ENCODE peak calls at places on chromosomes 1 and 21, in eight cellular contexts. One of them, this sample, is unnamed.
A peak's percentile ranks its signal among the peaks of the same experiment; 100 is the strongest.

GRCh38 chr21:41189147-41189538 is 21.2 kb downstream of the BACE2 start:
- DNase-seq in activated naive CD8-positive, alpha-beta T cell treated with anti-CD3 and anti-CD28 coated beads, Interleukin-2, amount 50 U/mL, for 24 hours: no peak
- DNase-seq in midbrain: no peak
- DNase-seq in NCI-H1436: no peak
- DNase-seq in CD4-positive, alpha-beta T cell: no peak
- DNase-seq in EL: no peak
- DNase-seq in natural killer cell: no peak
- DNase-seq in stimulated activated CD4-positive, alpha-beta T cell treated with anti-CD3 and anti-CD28 coated beads, TNF-alpha, amount 100 ng/mL, for 48 hours: no peak
- DNase-seq in this sample: no peak

GRCh38 chr1:33167650-33168447 is 14.0 kb downstream of the TRIM62 start:
- DNase-seq in activated naive CD8-positive, alpha-beta T cell treated with anti-CD3 and anti-CD28 coated beads, Interleukin-2, amount 50 U/mL, for 24 hours: no peak
- DNase-seq in NCI-H1436: no peak
- DNase-seq in CD4-positive, alpha-beta T cell: no peak
- DNase-seq in stimulated activated CD4-positive, alpha-beta T cell treated with anti-CD3 and anti-CD28 coated beads, TNF-alpha, amount 100 ng/mL, for 48 hours: no peak
- DNase-seq in natural killer cell: no peak
- DNase-seq in midbrain: no peak
- DNase-seq in EL: peak; percentile 51
- DNase-seq in this sample: no peak

GRCh38 chr1:11648039-11648438 is 6.2 kb downstream of the FBXO2 start:
- DNase-seq in natural killer cell: no peak
- DNase-seq in midbrain: peak; percentile 93
- DNase-seq in NCI-H1436: no peak
- DNase-seq in EL: no peak
- DNase-seq in CD4-positive, alpha-beta T cell: no peak
- DNase-seq in activated naive CD8-positive, alpha-beta T cell treated with anti-CD3 and anti-CD28 coated beads, Interleukin-2, amount 50 U/mL, for 24 hours: no peak
- DNase-seq in stimulated activated CD4-positive, alpha-beta T cell treated with anti-CD3 and anti-CD28 coated beads, TNF-alpha, amount 100 ng/mL, for 48 hours: no peak
- DNase-seq in this sample: no peak

GRCh38 chr1:101178688-101179491 is 57.9 kb upstream of the S1PR1 start:
- DNase-seq in EL: no peak
- DNase-seq in natural killer cell: no peak
- DNase-seq in midbrain: no peak
- DNase-seq in CD4-positive, alpha-beta T cell: no peak
- DNase-seq in activated naive CD8-positive, alpha-beta T cell treated with anti-CD3 and anti-CD28 coated beads, Interleukin-2, amount 50 U/mL, for 24 hours: no peak
- DNase-seq in stimulated activated CD4-positive, alpha-beta T cell treated with anti-CD3 and anti-CD28 coated beads, TNF-alpha, amount 100 ng/mL, for 48 hours: peak; percentile 41
- DNase-seq in NCI-H1436: no peak
- DNase-seq in this sample: no peak

GRCh38 chr1:204633665-204634064 is 51.9 kb downstream of the LRRN2 start:
- DNase-seq in EL: no peak
- DNase-seq in NCI-H1436: no peak
- DNase-seq in activated naive CD8-positive, alpha-beta T cell treated with anti-CD3 and anti-CD28 coated beads, Interleukin-2, amount 50 U/mL, for 24 hours: no peak
- DNase-seq in stimulated activated CD4-positive, alpha-beta T cell treated with anti-CD3 and anti-CD28 coated beads, TNF-alpha, amount 100 ng/mL, for 48 hours: no peak
- DNase-seq in natural killer cell: no peak
- DNase-seq in CD4-positive, alpha-beta T cell: no peak
- DNase-seq in midbrain: peak; percentile 14
- DNase-seq in this sample: no peak

GRCh38 chr1:50873458-50874187 is 86.4 kb downstream of the FAF1 start:
- DNase-seq in stimulated activated CD4-positive, alpha-beta T cell treated with anti-CD3 and anti-CD28 coated beads, TNF-alpha, amount 100 ng/mL, for 48 hours: peak; percentile 27
- DNase-seq in EL: peak; percentile 51
- DNase-seq in midbrain: peak; percentile 13
- DNase-seq in natural killer cell: peak; percentile 37
- DNase-seq in NCI-H1436: peak; percentile 6
- DNase-seq in activated naive CD8-positive, alpha-beta T cell treated with anti-CD3 and anti-CD28 coated beads, Interleukin-2, amount 50 U/mL, for 24 hours: peak; percentile 70
- DNase-seq in CD4-positive, alpha-beta T cell: peak; percentile 59
- DNase-seq in this sample: peak; percentile 74

GRCh38 chr1:201042663-201043461 is 19.3 kb upstream of the KIF21B start:
- DNase-seq in EL: peak; percentile 63
- DNase-seq in stimulated activated CD4-positive, alpha-beta T cell treated with anti-CD3 and anti-CD28 coated beads, TNF-alpha, amount 100 ng/mL, for 48 hours: no peak
- DNase-seq in CD4-positive, alpha-beta T cell: peak; percentile 66
- DNase-seq in activated naive CD8-positive, alpha-beta T cell treated with anti-CD3 and anti-CD28 coated beads, Interleukin-2, amount 50 U/mL, for 24 hours: peak; percentile 67
- DNase-seq in midbrain: peak; percentile 86
- DNase-seq in natural killer cell: peak; percentile 57
- DNase-seq in NCI-H1436: peak; percentile 81
- DNase-seq in this sample: peak; percentile 73

GRCh38 chr1:163071381-163072255 is 2.5 kb downstream of the RGS4 start:
- DNase-seq in CD4-positive, alpha-beta T cell: peak; percentile 19
- DNase-seq in EL: peak; percentile 90
- DNase-seq in stimulated activated CD4-positive, alpha-beta T cell treated with anti-CD3 and anti-CD28 coated beads, TNF-alpha, amount 100 ng/mL, for 48 hours: peak; percentile 22
- DNase-seq in midbrain: peak; percentile 2
- DNase-seq in natural killer cell: no peak
- DNase-seq in activated naive CD8-positive, alpha-beta T cell treated with anti-CD3 and anti-CD28 coated beads, Interleukin-2, amount 50 U/mL, for 24 hours: peak; percentile 38
- DNase-seq in NCI-H1436: peak; percentile 72
- DNase-seq in this sample: peak; percentile 88

GRCh38 chr1:242240691-242241090 is 241.8 kb upstream of the MAP1LC3C start:
- DNase-seq in midbrain: no peak
- DNase-seq in NCI-H1436: no peak
- DNase-seq in stimulated activated CD4-positive, alpha-beta T cell treated with anti-CD3 and anti-CD28 coated beads, TNF-alpha, amount 100 ng/mL, for 48 hours: no peak
- DNase-seq in CD4-positive, alpha-beta T cell: no peak
- DNase-seq in EL: no peak
- DNase-seq in activated naive CD8-positive, alpha-beta T cell treated with anti-CD3 and anti-CD28 coated beads, Interleukin-2, amount 50 U/mL, for 24 hours: no peak
- DNase-seq in natural killer cell: no peak
- DNase-seq in this sample: no peak

GRCh38 chr1:18652791-18653190 is 22.1 kb downstream of the PAX7 start:
- DNase-seq in activated naive CD8-positive, alpha-beta T cell treated with anti-CD3 and anti-CD28 coated beads, Interleukin-2, amount 50 U/mL, for 24 hours: no peak
- DNase-seq in natural killer cell: no peak
- DNase-seq in NCI-H1436: no peak
- DNase-seq in EL: no peak
- DNase-seq in CD4-positive, alpha-beta T cell: no peak
- DNase-seq in midbrain: no peak
- DNase-seq in stimulated activated CD4-positive, alpha-beta T cell treated with anti-CD3 and anti-CD28 coated beads, TNF-alpha, amount 100 ng/mL, for 48 hours: no peak
- DNase-seq in this sample: no peak

GRCh38 chr1:23984417-23985186 is 4.5 kb upstream of the SRSF10 start:
- DNase-seq in CD4-positive, alpha-beta T cell: no peak
- DNase-seq in natural killer cell: no peak
- DNase-seq in activated naive CD8-positive, alpha-beta T cell treated with anti-CD3 and anti-CD28 coated beads, Interleukin-2, amount 50 U/mL, for 24 hours: no peak
- DNase-seq in stimulated activated CD4-positive, alpha-beta T cell treated with anti-CD3 and anti-CD28 coated beads, TNF-alpha, amount 100 ng/mL, for 48 hours: no peak
- DNase-seq in midbrain: no peak
- DNase-seq in EL: peak; percentile 65
- DNase-seq in NCI-H1436: no peak
- DNase-seq in this sample: peak; percentile 87

GRCh38 chr21:43306911-43307676 is 119.8 kb downstream of the SIK1 start:
- DNase-seq in stimulated activated CD4-positive, alpha-beta T cell treated with anti-CD3 and anti-CD28 coated beads, TNF-alpha, amount 100 ng/mL, for 48 hours: no peak
- DNase-seq in EL: peak; percentile 82
- DNase-seq in midbrain: no peak
- DNase-seq in CD4-positive, alpha-beta T cell: no peak
- DNase-seq in natural killer cell: no peak
- DNase-seq in NCI-H1436: peak; percentile 57
- DNase-seq in activated naive CD8-positive, alpha-beta T cell treated with anti-CD3 and anti-CD28 coated beads, Interleukin-2, amount 50 U/mL, for 24 hours: peak; percentile 32
- DNase-seq in this sample: no peak

GRCh38 chr1:75725256-75725655 is 747 bp downstream of the ACADM start:
- DNase-seq in NCI-H1436: no peak
- DNase-seq in midbrain: peak; percentile 46
- DNase-seq in stimulated activated CD4-positive, alpha-beta T cell treated with anti-CD3 and anti-CD28 coated beads, TNF-alpha, amount 100 ng/mL, for 48 hours: no peak
- DNase-seq in activated naive CD8-positive, alpha-beta T cell treated with anti-CD3 and anti-CD28 coated beads, Interleukin-2, amount 50 U/mL, for 24 hours: no peak
- DNase-seq in CD4-positive, alpha-beta T cell: no peak
- DNase-seq in EL: peak; percentile 12
- DNase-seq in natural killer cell: no peak
- DNase-seq in this sample: no peak

GRCh38 chr1:98147280-98147679 is 226.4 kb upstream of the DPYD start:
- DNase-seq in NCI-H1436: no peak
- DNase-seq in midbrain: no peak
- DNase-seq in stimulated activated CD4-positive, alpha-beta T cell treated with anti-CD3 and anti-CD28 coated beads, TNF-alpha, amount 100 ng/mL, for 48 hours: no peak
- DNase-seq in CD4-positive, alpha-beta T cell: no peak
- DNase-seq in activated naive CD8-positive, alpha-beta T cell treated with anti-CD3 and anti-CD28 coated beads, Interleukin-2, amount 50 U/mL, for 24 hours: no peak
- DNase-seq in natural killer cell: no peak
- DNase-seq in EL: no peak
- DNase-seq in this sample: no peak

GRCh38 chr1:228141871-228142615 is 2.0 kb downstream of the GUK1 start:
- DNase-seq in NCI-H1436: no peak
- DNase-seq in CD4-positive, alpha-beta T cell: no peak
- DNase-seq in activated naive CD8-positive, alpha-beta T cell treated with anti-CD3 and anti-CD28 coated beads, Interleukin-2, amount 50 U/mL, for 24 hours: no peak
- DNase-seq in EL: no peak
- DNase-seq in midbrain: no peak
- DNase-seq in natural killer cell: peak; percentile 16
- DNase-seq in stimulated activated CD4-positive, alpha-beta T cell treated with anti-CD3 and anti-CD28 coated beads, TNF-alpha, amount 100 ng/mL, for 48 hours: no peak
- DNase-seq in this sample: peak; percentile 42

GRCh38 chr1:198660341-198661056 is 21.7 kb downstream of the PTPRC start:
- DNase-seq in activated naive CD8-positive, alpha-beta T cell treated with anti-CD3 and anti-CD28 coated beads, Interleukin-2, amount 50 U/mL, for 24 hours: no peak
- DNase-seq in stimulated activated CD4-positive, alpha-beta T cell treated with anti-CD3 and anti-CD28 coated beads, TNF-alpha, amount 100 ng/mL, for 48 hours: no peak
- DNase-seq in EL: no peak
- DNase-seq in natural killer cell: peak; percentile 41
- DNase-seq in CD4-positive, alpha-beta T cell: no peak
- DNase-seq in midbrain: no peak
- DNase-seq in NCI-H1436: no peak
- DNase-seq in this sample: no peak

GRCh38 chr1:226364129-226364899 is 43.6 kb downstream of the PARP1 start:
- DNase-seq in EL: no peak
- DNase-seq in midbrain: no peak
- DNase-seq in stimulated activated CD4-positive, alpha-beta T cell treated with anti-CD3 and anti-CD28 coated beads, TNF-alpha, amount 100 ng/mL, for 48 hours: no peak
- DNase-seq in natural killer cell: no peak
- DNase-seq in CD4-positive, alpha-beta T cell: no peak
- DNase-seq in NCI-H1436: no peak
- DNase-seq in activated naive CD8-positive, alpha-beta T cell treated with anti-CD3 and anti-CD28 coated beads, Interleukin-2, amount 50 U/mL, for 24 hours: no peak
- DNase-seq in this sample: no peak

GRCh38 chr1:34736711-34737110 is 18.1 kb upstream of the GJB5 start:
- DNase-seq in natural killer cell: no peak
- DNase-seq in stimulated activated CD4-positive, alpha-beta T cell treated with anti-CD3 and anti-CD28 coated beads, TNF-alpha, amount 100 ng/mL, for 48 hours: no peak
- DNase-seq in activated naive CD8-positive, alpha-beta T cell treated with anti-CD3 and anti-CD28 coated beads, Interleukin-2, amount 50 U/mL, for 24 hours: no peak
- DNase-seq in NCI-H1436: peak; percentile 50
- DNase-seq in CD4-positive, alpha-beta T cell: no peak
- DNase-seq in EL: no peak
- DNase-seq in midbrain: no peak
- DNase-seq in this sample: no peak

GRCh38 chr1:172252296-172252695 is 168.2 kb upstream of the C1orf105 start:
- DNase-seq in activated naive CD8-positive, alpha-beta T cell treated with anti-CD3 and anti-CD28 coated beads, Interleukin-2, amount 50 U/mL, for 24 hours: no peak
- DNase-seq in NCI-H1436: no peak
- DNase-seq in midbrain: no peak
- DNase-seq in stimulated activated CD4-positive, alpha-beta T cell treated with anti-CD3 and anti-CD28 coated beads, TNF-alpha, amount 100 ng/mL, for 48 hours: no peak
- DNase-seq in EL: no peak
- DNase-seq in CD4-positive, alpha-beta T cell: no peak
- DNase-seq in natural killer cell: no peak
- DNase-seq in this sample: no peak